ENCODE peak calls at places on chromosome 4, in ten cellular contexts. H is HT1080; V is kidney; Z is DMS153; Y is choroid plexus epithelial cell; R is stimulated activated naive CD8-positive, alpha-beta T cell treated with anti-CD3 and anti-CD28 coated beads, Interleukin-15, Interleukin-2, amounts not matched to agents 100 U/mL and 50 U/mL, for 24 hours; U is activated CD4-positive, alpha-beta T cell treated with anti-CD3 and anti-CD28 coated beads, Interleukin-2, amount 50 U/mL, for 1 hour; N is endothelial cell; P is HCT116; K is NCI-H1105 treated with DMSO at 0.1 percent for 48 hours. L is an unnamed sample.

GRCh38 chr4:114481856-114482255 is 116.8 kb upstream of the UGT8 start:
- DNase-seq in H (no peak), V (peak; percentile 54), Z (no peak), Y (no peak), R (no peak), U (no peak), N (no peak), P (no peak), K (no peak), L (no peak)

GRCh38 chr4:70515342-70516245 is 2.8 kb upstream of the AMTN start:
- DNase-seq in H (peak; percentile 67), V (no peak), Z (no peak), Y (peak; percentile 8), R (no peak), U (no peak), N (no peak), P (no peak), K (no peak), L (no peak)

GRCh38 chr4:105598787-105599186 is 46.4 kb downstream of the ARHGEF38 start:
- DNase-seq in H (peak; percentile 38), V (no peak), Z (no peak), Y (no peak), R (no peak), U (no peak), N (no peak), P (no peak), K (no peak), L (no peak)

GRCh38 chr4:159048166-159048886 is 54.6 kb upstream of the RAPGEF2 start:
- DNase-seq in H (no peak), V (peak; percentile 78), Z (peak; percentile 67), Y (peak; percentile 81), R (no peak), U (no peak), N (no peak), P (no peak), K (peak; percentile 31), L (peak; percentile 29)

GRCh38 chr4:7018281-7018680 is 24.9 kb upstream of the TADA2B start:
- DNase-seq in H (no peak), V (no peak), Z (no peak), Y (no peak), R (no peak), U (no peak), N (no peak), P (no peak), K (no peak), L (no peak)

GRCh38 chr4:123748806-123749205 is 352.2 kb downstream of the SPRY1 start:
- DNase-seq in H (no peak), V (no peak), Z (no peak), Y (no peak), R (no peak), U (no peak), N (no peak), P (no peak), K (no peak), L (no peak)

GRCh38 chr4:8319731-8320385 is 50.3 kb downstream of the HTRA3 start:
- DNase-seq in H (no peak), V (peak; percentile 89), Z (no peak), Y (peak; percentile 27), R (no peak), U (no peak), N (no peak), P (no peak), K (no peak), L (no peak)

GRCh38 chr4:149676076-149676475 is 139.6 kb downstream of the IQCM start:
- DNase-seq in H (no peak), V (no peak), Z (no peak), Y (no peak), R (no peak), U (no peak), N (no peak), P (no peak), K (no peak), L (no peak)

GRCh38 chr4:89469930-89470375 is 162.4 kb upstream of the GPRIN3 start:
- DNase-seq in H (peak; percentile 96), V (no peak), Z (no peak), Y (peak; percentile 93), R (no peak), U (no peak), N (no peak), P (no peak), K (no peak), L (no peak)

GRCh38 chr4:1571165-1571908 is 112.8 kb downstream of the FAM53A start:
- DNase-seq in H (no peak), V (peak; percentile 59), Z (no peak), Y (no peak), R (no peak), U (no peak), N (no peak), P (no peak), K (no peak), L (no peak)

GRCh38 chr4:98662619-98663225 is 4.3 kb upstream of the TSPAN5 start:
- DNase-seq in H (no peak), V (no peak), Z (no peak), Y (no peak), R (peak; percentile 37), U (peak; percentile 32), N (no peak), P (no peak), K (peak; percentile 3), L (no peak)